ENCODE peak calls at places on chromosomes 11 and 22, in seven cellular contexts. One of them, this sample, is unnamed.

GRCh38 chr22:25903294-25903693 is 161.3 kb downstream of the MYO18B start:
- DNase-seq in fibroblast of pulmonary artery: no peak
- DNase-seq in esophagus squamous epithelium: no peak
- DNase-seq in AG10803: no peak
- DNase-seq in mammary epithelial cell: no peak
- DNase-seq in tibial nerve: no peak
- DNase-seq in lung: no peak
- DNase-seq in this sample: no peak

GRCh38 chr11:126118806-126119205 is 56.1 kb upstream of the CDON start:
- DNase-seq in fibroblast of pulmonary artery: no peak
- DNase-seq in esophagus squamous epithelium: no peak
- DNase-seq in AG10803: no peak
- DNase-seq in mammary epithelial cell: no peak
- DNase-seq in tibial nerve: no peak
- DNase-seq in lung: no peak
- DNase-seq in this sample: no peak

GRCh38 chr11:115488945-115489344 is 15.3 kb downstream of the CADM1 start:
- DNase-seq in fibroblast of pulmonary artery: no peak
- DNase-seq in esophagus squamous epithelium: no peak
- DNase-seq in AG10803: peak
- DNase-seq in mammary epithelial cell: peak
- DNase-seq in tibial nerve: no peak
- DNase-seq in lung: no peak
- DNase-seq in this sample: peak

GRCh38 chr22:33438273-33438672 is 380.1 kb upstream of the SYN3 start:
- DNase-seq in fibroblast of pulmonary artery: peak
- DNase-seq in esophagus squamous epithelium: no peak
- DNase-seq in AG10803: peak
- DNase-seq in mammary epithelial cell: peak
- DNase-seq in tibial nerve: no peak
- DNase-seq in lung: no peak
- DNase-seq in this sample: peak

GRCh38 chr11:72352859-72353551 is 81.3 kb downstream of the CLPB start:
- DNase-seq in fibroblast of pulmonary artery: peak
- DNase-seq in esophagus squamous epithelium: no peak
- DNase-seq in AG10803: peak
- DNase-seq in mammary epithelial cell: peak
- DNase-seq in tibial nerve: peak
- DNase-seq in lung: no peak
- DNase-seq in this sample: peak

GRCh38 chr11:126416542-126417090 is 61.1 kb downstream of the ST3GAL4 start:
- DNase-seq in fibroblast of pulmonary artery: peak
- DNase-seq in esophagus squamous epithelium: peak
- DNase-seq in AG10803: peak
- DNase-seq in mammary epithelial cell: no peak
- DNase-seq in tibial nerve: peak
- DNase-seq in lung: peak
- DNase-seq in this sample: no peak

GRCh38 chr11:57491371-57492061 is 24.0 kb downstream of the SLC43A1 start:
- DNase-seq in fibroblast of pulmonary artery: peak
- DNase-seq in esophagus squamous epithelium: no peak
- DNase-seq in AG10803: no peak
- DNase-seq in mammary epithelial cell: no peak
- DNase-seq in tibial nerve: no peak
- DNase-seq in lung: no peak
- DNase-seq in this sample: no peak

GRCh38 chr11:73286240-73286810 is 14.2 kb downstream of the P2RY6 start:
- DNase-seq in fibroblast of pulmonary artery: no peak
- DNase-seq in esophagus squamous epithelium: no peak
- DNase-seq in AG10803: no peak
- DNase-seq in mammary epithelial cell: no peak
- DNase-seq in tibial nerve: no peak
- DNase-seq in lung: no peak
- DNase-seq in this sample: no peak

GRCh38 chr11:29008481-29008880 is 900.3 kb downstream of the METTL15 start:
- DNase-seq in fibroblast of pulmonary artery: no peak
- DNase-seq in esophagus squamous epithelium: no peak
- DNase-seq in AG10803: no peak
- DNase-seq in mammary epithelial cell: no peak
- DNase-seq in tibial nerve: no peak
- DNase-seq in lung: no peak
- DNase-seq in this sample: no peak

GRCh38 chr11:12075822-12076821 is 34.3 kb upstream of the MICAL2 start:
- DNase-seq in fibroblast of pulmonary artery: peak
- DNase-seq in esophagus squamous epithelium: no peak
- DNase-seq in AG10803: peak
- DNase-seq in mammary epithelial cell: peak
- DNase-seq in tibial nerve: no peak
- DNase-seq in lung: peak
- DNase-seq in this sample: peak

GRCh38 chr11:101912823-101913284 is 2.0 kb upstream of the CEP126 start:
- DNase-seq in fibroblast of pulmonary artery: peak
- DNase-seq in esophagus squamous epithelium: no peak
- DNase-seq in AG10803: no peak
- DNase-seq in mammary epithelial cell: no peak
- DNase-seq in tibial nerve: no peak
- DNase-seq in lung: no peak
- DNase-seq in this sample: no peak

GRCh38 chr11:120196857-120197253 is 14.0 kb upstream of the OAF start:
- DNase-seq in fibroblast of pulmonary artery: no peak
- DNase-seq in esophagus squamous epithelium: no peak
- DNase-seq in AG10803: no peak
- DNase-seq in mammary epithelial cell: no peak
- DNase-seq in tibial nerve: no peak
- DNase-seq in lung: no peak
- DNase-seq in this sample: no peak

GRCh38 chr11:105937331-105937730 is 84.7 kb downstream of the MSANTD4 start:
- DNase-seq in fibroblast of pulmonary artery: peak
- DNase-seq in esophagus squamous epithelium: no peak
- DNase-seq in AG10803: no peak
- DNase-seq in mammary epithelial cell: peak
- DNase-seq in tibial nerve: no peak
- DNase-seq in lung: no peak
- DNase-seq in this sample: no peak

GRCh38 chr11:59944761-59945160 is 6.5 kb downstream of the OOSP1 start:
- DNase-seq in fibroblast of pulmonary artery: no peak
- DNase-seq in esophagus squamous epithelium: no peak
- DNase-seq in AG10803: no peak
- DNase-seq in mammary epithelial cell: no peak
- DNase-seq in tibial nerve: no peak
- DNase-seq in lung: no peak
- DNase-seq in this sample: no peak

GRCh38 chr11:31649567-31649966 is 140.0 kb downstream of the ELP4 start:
- DNase-seq in fibroblast of pulmonary artery: no peak
- DNase-seq in esophagus squamous epithelium: no peak
- DNase-seq in AG10803: no peak
- DNase-seq in mammary epithelial cell: no peak
- DNase-seq in tibial nerve: no peak
- DNase-seq in lung: no peak
- DNase-seq in this sample: no peak

DNA sequence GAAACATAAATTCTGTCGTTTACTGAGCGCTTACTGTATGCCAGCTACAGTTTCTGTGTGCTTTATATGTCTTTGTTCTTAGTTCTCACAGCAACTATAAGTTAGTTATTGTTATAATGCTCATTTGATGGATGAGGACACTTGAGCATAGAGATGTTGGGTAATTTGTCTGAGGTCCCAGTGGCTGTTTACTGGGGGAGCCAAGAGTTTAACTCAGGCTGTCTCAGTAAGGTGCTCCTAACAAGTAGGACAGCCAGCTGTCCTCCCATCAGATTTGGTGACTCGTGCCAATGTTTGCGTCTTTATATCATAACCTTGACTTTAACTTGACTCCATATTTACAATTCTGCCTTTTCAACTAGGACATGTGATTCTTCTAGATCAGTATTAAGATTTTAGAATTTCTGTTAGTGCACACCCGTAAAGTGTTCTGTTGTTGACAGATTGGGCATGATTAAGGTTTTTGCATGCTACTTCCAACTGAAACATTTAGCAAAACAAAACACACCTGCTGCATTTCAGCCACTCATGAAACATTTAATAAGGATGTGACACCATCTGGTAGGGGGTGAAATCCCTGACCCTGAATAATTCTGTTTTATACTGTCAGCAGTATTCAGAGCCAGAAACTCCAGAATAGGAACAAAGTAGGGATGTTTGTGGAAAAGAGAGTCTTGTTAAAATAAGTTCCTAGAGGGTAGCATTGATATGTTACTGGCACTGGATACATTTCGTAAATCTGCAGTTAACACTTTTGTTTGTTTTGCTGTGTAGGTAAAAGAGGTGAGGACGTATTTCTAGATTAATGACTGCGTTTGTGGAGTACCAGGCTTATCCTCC is 1.9 kb downstream of the REXO2 start:
- DNase-seq in fibroblast of pulmonary artery: peak
- DNase-seq in esophagus squamous epithelium: no peak
- DNase-seq in AG10803: peak
- DNase-seq in mammary epithelial cell: no peak
- DNase-seq in tibial nerve: no peak
- DNase-seq in lung: no peak
- DNase-seq in this sample: no peak
- H3K4me3 ChIP-seq in fibroblast of pulmonary artery: peak
- H3K4me3 ChIP-seq in esophagus squamous epithelium: peak
- H3K4me3 ChIP-seq in AG10803: peak
- H3K4me3 ChIP-seq in mammary epithelial cell: no peak
- H3K4me3 ChIP-seq in tibial nerve: peak
- H3K4me3 ChIP-seq in lung: no peak
- H3K4me3 ChIP-seq in this sample: peak

GRCh38 chr22:17235149-17235655 is 16.0 kb upstream of the ADA2 start:
- DNase-seq in fibroblast of pulmonary artery: no peak
- DNase-seq in esophagus squamous epithelium: no peak
- DNase-seq in AG10803: no peak
- DNase-seq in mammary epithelial cell: no peak
- DNase-seq in tibial nerve: no peak
- DNase-seq in lung: no peak
- DNase-seq in this sample: no peak

GRCh38 chr22:17232406-17232805 is 13.2 kb upstream of the ADA2 start:
- DNase-seq in fibroblast of pulmonary artery: no peak
- DNase-seq in esophagus squamous epithelium: no peak
- DNase-seq in AG10803: no peak
- DNase-seq in mammary epithelial cell: no peak
- DNase-seq in tibial nerve: no peak
- DNase-seq in lung: no peak
- DNase-seq in this sample: no peak

GRCh38 chr22:17233348-17234043 is 14.3 kb upstream of the ADA2 start:
- DNase-seq in fibroblast of pulmonary artery: no peak
- DNase-seq in esophagus squamous epithelium: no peak
- DNase-seq in AG10803: no peak
- DNase-seq in mammary epithelial cell: no peak
- DNase-seq in tibial nerve: no peak
- DNase-seq in lung: no peak
- DNase-seq in this sample: no peak

GRCh38 chr22:17235861-17236260 is 16.6 kb upstream of the ADA2 start:
- DNase-seq in fibroblast of pulmonary artery: no peak
- DNase-seq in esophagus squamous epithelium: no peak
- DNase-seq in AG10803: no peak
- DNase-seq in mammary epithelial cell: no peak
- DNase-seq in tibial nerve: no peak
- DNase-seq in lung: no peak
- DNase-seq in this sample: no peak

DNA sequence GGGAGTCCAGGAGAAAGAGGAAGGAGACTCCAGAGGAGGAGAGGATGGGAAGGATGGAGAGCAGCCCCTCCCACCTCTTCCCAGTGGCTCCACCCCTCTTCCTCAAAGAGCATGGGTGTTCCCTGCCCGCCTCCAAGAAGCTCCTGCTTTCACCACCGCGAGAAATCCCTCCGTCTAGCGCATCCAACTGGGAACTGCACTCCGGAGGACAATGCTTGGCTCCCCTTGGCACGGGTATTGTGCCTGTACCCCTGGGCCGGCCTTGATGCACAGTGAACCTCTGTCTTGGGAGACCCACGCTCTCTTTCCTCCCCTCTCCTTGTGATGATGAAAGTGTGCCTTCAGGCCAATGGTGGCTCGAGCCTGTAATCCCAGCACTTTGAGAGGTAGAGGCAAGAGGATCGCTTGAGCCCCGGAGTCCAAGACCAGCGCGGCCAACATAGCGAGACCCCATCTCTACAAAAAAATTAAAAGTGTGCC is 14.9 kb upstream of the ADA2 start:
- DNase-seq in fibroblast of pulmonary artery: peak
- DNase-seq in esophagus squamous epithelium: no peak
- DNase-seq in AG10803: no peak
- DNase-seq in mammary epithelial cell: no peak
- DNase-seq in tibial nerve: no peak
- DNase-seq in lung: no peak
- DNase-seq in this sample: no peak
- TF ChIP-seq CTCF in fibroblast of pulmonary artery: peak
- TF ChIP-seq CTCF in esophagus squamous epithelium: no peak
- TF ChIP-seq CTCF in AG10803: no peak
- TF ChIP-seq CTCF in mammary epithelial cell: no peak
- TF ChIP-seq CTCF in tibial nerve: no peak
- TF ChIP-seq CTCF in lung: no peak
- TF ChIP-seq CTCF in this sample: no peak

DNA sequence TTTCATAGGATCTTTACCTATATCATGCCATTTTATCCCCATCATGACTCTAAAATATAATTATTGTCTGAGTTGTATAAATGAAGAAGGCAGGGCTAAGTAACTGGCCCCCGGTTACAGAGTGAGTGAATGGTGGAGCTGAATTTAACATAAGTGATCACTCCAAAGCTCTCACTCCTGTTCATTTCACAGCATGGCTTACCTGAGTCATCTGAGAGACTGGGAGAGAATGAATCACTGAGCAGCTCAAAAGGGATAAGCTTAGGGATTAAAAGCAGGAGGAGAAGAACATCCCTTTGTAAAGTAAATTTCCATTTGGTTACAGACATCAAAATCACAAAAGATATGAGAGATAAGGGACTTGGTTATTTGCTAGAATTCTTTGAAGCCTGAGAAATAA is 294.0 kb upstream of the CTSC start:
- DNase-seq in fibroblast of pulmonary artery: no peak
- DNase-seq in esophagus squamous epithelium: no peak
- DNase-seq in AG10803: no peak
- DNase-seq in mammary epithelial cell: peak
- DNase-seq in tibial nerve: no peak
- DNase-seq in lung: no peak
- DNase-seq in this sample: no peak
- H3K4me3 ChIP-seq in fibroblast of pulmonary artery: no peak
- H3K4me3 ChIP-seq in esophagus squamous epithelium: no peak
- H3K4me3 ChIP-seq in AG10803: no peak
- H3K4me3 ChIP-seq in mammary epithelial cell: no peak
- H3K4me3 ChIP-seq in tibial nerve: no peak
- H3K4me3 ChIP-seq in lung: no peak
- H3K4me3 ChIP-seq in this sample: no peak

DNA sequence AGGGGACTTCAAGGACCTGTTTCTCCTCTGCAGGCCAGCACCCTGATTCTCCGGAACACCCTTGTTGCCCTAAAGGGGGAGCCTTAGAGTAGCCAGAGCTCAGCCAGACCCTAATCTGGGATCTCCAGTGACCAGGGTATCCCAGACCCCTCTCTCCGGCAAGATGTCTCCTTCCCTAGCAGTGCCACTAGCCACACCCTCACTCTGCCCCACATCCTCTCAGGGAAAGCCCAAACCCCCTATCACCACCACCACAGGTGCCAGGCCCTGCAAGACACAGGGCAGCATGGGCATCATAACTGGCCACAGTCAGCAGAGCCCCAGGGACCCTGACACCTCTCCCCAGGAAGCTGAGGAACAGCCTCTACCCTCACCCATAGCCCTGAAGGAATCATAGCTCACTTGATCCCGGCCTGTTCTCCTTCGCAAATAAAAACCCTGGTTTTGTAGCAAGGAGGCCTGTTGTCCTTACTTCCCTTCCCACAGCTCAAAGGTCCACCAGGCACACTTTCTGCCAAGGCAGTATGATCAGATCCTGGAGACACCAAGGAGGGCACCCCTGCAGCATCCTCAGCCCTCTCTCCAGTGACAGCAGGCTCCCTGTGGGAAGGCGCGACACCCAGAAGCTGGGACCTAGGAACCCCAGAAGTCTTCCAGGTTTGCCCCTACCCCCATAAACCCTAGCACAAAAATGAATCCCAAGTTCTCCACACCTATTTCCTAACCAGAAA is 4.6 kb downstream of the CFL1 start:
- DNase-seq in fibroblast of pulmonary artery: no peak
- DNase-seq in esophagus squamous epithelium: no peak
- DNase-seq in AG10803: no peak
- DNase-seq in mammary epithelial cell: no peak
- DNase-seq in tibial nerve: no peak
- DNase-seq in lung: no peak
- DNase-seq in this sample: no peak
- TF ChIP-seq CTCF in fibroblast of pulmonary artery: peak
- TF ChIP-seq CTCF in esophagus squamous epithelium: no peak
- TF ChIP-seq CTCF in AG10803: no peak
- TF ChIP-seq CTCF in mammary epithelial cell: no peak
- TF ChIP-seq CTCF in tibial nerve: no peak
- TF ChIP-seq CTCF in lung: no peak
- TF ChIP-seq CTCF in this sample: no peak

This sample was measured in AG09309.